ENCODE peak calls at places on chromosomes 13 and 19, in eight cellular contexts. Z is NCI-H1436; X is stimulated activated CD4-positive, alpha-beta T cell treated with anti-CD3 and anti-CD28 coated beads, Interleukin-4, amount 100 ng/mL, for 1 hour; U is HS-5; D is heart left ventricle; L is COR-L47; N is T-helper 17 cell; M is renal cortical epithelial cell. A is an unnamed sample.

GRCh38 chr19:49475995-49476880 is 2.2 kb downstream of the FLT3LG start:
- DNase-seq in Z (peak; percentile 78), X (peak; percentile 80), U (no peak), D (no peak), L (peak; percentile 31), N (peak; percentile 59), M (peak; percentile 16), A (no peak)

GRCh38 chr19:31139871-31140505 is 209.2 kb downstream of the TSHZ3 start:
- DNase-seq in Z (no peak), X (no peak), U (peak; percentile 79), D (no peak), L (no peak), N (no peak), M (peak; percentile 86), A (no peak)

GRCh38 chr13:48255090-48255489 is 22.1 kb downstream of the ITM2B start:
- DNase-seq in Z (no peak), X (no peak), U (no peak), D (no peak), L (no peak), N (no peak), M (no peak), A (no peak)

GRCh38 chr19:42288881-42289555 is 12.9 kb upstream of the PRR19 start:
- DNase-seq in Z (no peak), X (no peak), U (no peak), D (no peak), L (no peak), N (no peak), M (no peak), A (no peak)

GRCh38 chr13:85586422-85586831 is 212.8 kb downstream of the SLITRK6 start:
- DNase-seq in Z (no peak), X (no peak), U (peak; percentile 43), D (no peak), L (no peak), N (no peak), M (no peak), A (no peak)

GRCh38 chr19:29583196-29584006 is 22.7 kb upstream of the POP4 start:
- DNase-seq in Z (no peak), X (no peak), U (no peak), D (no peak), L (no peak), N (no peak), M (no peak), A (no peak)

GRCh38 chr13:38566526-38566925 is 120.4 kb upstream of the FREM2 start:
- DNase-seq in Z (no peak), X (no peak), U (no peak), D (no peak), L (peak; percentile 88), N (no peak), M (no peak), A (no peak)

GRCh38 chr19:51714848-51715247 is 8.9 kb downstream of the HAS1 start:
- DNase-seq in Z (no peak), X (no peak), U (no peak), D (no peak), L (no peak), N (no peak), M (no peak), A (no peak)

GRCh38 chr13:36190771-36191170 is 23.6 kb downstream of the SOHLH2 start:
- DNase-seq in Z (no peak), X (no peak), U (no peak), D (no peak), L (no peak), N (no peak), M (peak; percentile 7), A (no peak)

GRCh38 chr19:4389511-4390016 is 10.8 kb downstream of the SH3GL1 start:
- DNase-seq in Z (no peak), X (no peak), U (no peak), D (no peak), L (no peak), N (no peak), M (no peak), A (no peak)

GRCh38 chr19:16372065-16372915 is 47.7 kb downstream of the KLF2 start:
- DNase-seq in Z (no peak), X (no peak), U (no peak), D (no peak), L (no peak), N (no peak), M (no peak), A (no peak)

GRCh38 chr19:54399189-54399588 is 16.1 kb upstream of the TTYH1 start:
- DNase-seq in Z (no peak), X (no peak), U (no peak), D (no peak), L (no peak), N (no peak), M (no peak), A (no peak)

GRCh38 chr13:22076658-22077057 is 405.8 kb downstream of the FGF9 start:
- DNase-seq in Z (no peak), X (no peak), U (no peak), D (no peak), L (no peak), N (no peak), M (no peak), A (no peak)

GRCh38 chr13:37701306-37701705 is 102.7 kb upstream of the POSTN start:
- DNase-seq in Z (no peak), X (no peak), U (no peak), D (no peak), L (no peak), N (no peak), M (no peak), A (no peak)

GRCh38 chr13:65488606-65489005 is 1741.5 kb downstream of the PCDH9 start:
- DNase-seq in Z (no peak), X (no peak), U (no peak), D (no peak), L (no peak), N (no peak), M (no peak), A (no peak)

GRCh38 chr13:113785051-113786010 is 26.3 kb downstream of the TMEM255B start:
- DNase-seq in Z (no peak), X (no peak), U (peak; percentile 86), D (no peak), L (peak; percentile 10), N (no peak), M (peak; percentile 99), A (no peak)

GRCh38 chr19:47607564-47608073 is 1.3 kb upstream of the BICRA start:
- DNase-seq in Z (no peak), X (no peak), U (no peak), D (no peak), L (no peak), N (no peak), M (no peak), A (no peak)

GRCh38 chr19:5951338-5951861 is 26.5 kb downstream of the RANBP3 start:
- DNase-seq in Z (no peak), X (no peak), U (no peak), D (no peak), L (no peak), N (no peak), M (no peak), A (no peak)

GRCh38 chr19:16166417-16166816 is 6.9 kb downstream of the CIB3 start:
- DNase-seq in Z (no peak), X (no peak), U (no peak), D (no peak), L (no peak), N (no peak), M (no peak), A (no peak)

GRCh38 chr19:47618771-47619170 is 9.8 kb downstream of the BICRA start:
- DNase-seq in Z (no peak), X (no peak), U (no peak), D (peak; percentile 78), L (no peak), N (no peak), M (peak; percentile 15), A (no peak)

GRCh38 chr13:61045197-61045596 is 370.5 kb downstream of the PCDH20 start:
- DNase-seq in Z (no peak), X (no peak), U (no peak), D (no peak), L (no peak), N (no peak), M (peak; percentile 4), A (no peak)

GRCh38 chr13:27541386-27541785 is 78.9 kb downstream of the LNX2 start:
- DNase-seq in Z (no peak), X (no peak), U (no peak), D (no peak), L (no peak), N (no peak), M (no peak), A (no peak)

GRCh38 chr13:46168341-46168740 is 13.6 kb downstream of the LCP1 start:
- DNase-seq in Z (no peak), X (peak; percentile 66), U (no peak), D (no peak), L (no peak), N (peak; percentile 33), M (peak; percentile 61), A (no peak)

GRCh38 chr19:9586764-9587163 is 2.5 kb upstream of the ZNF121 start:
- DNase-seq in Z (peak; percentile 37), X (peak; percentile 75), U (peak; percentile 36), D (peak; percentile 48), L (peak; percentile 66), N (peak; percentile 68), M (peak; percentile 70), A (peak; percentile 45)

GRCh38 chr13:52868190-52868589 is 19.8 kb upstream of the PCDH8 start:
- DNase-seq in Z (no peak), X (no peak), U (no peak), D (no peak), L (no peak), N (no peak), M (no peak), A (no peak)

GRCh38 chr19:2391118-2391725 is 31.2 kb downstream of the TMPRSS9 start:
- DNase-seq in Z (peak; percentile 33), X (no peak), U (no peak), D (peak; percentile 34), L (peak; percentile 57), N (no peak), M (peak; percentile 74), A (no peak)

GRCh38 chr13:48654511-48654910 is 782 bp downstream of the CYSLTR2 start:
- DNase-seq in Z (no peak), X (no peak), U (no peak), D (no peak), L (no peak), N (no peak), M (no peak), A (no peak)

GRCh38 chr19:40607311-40607871 is 6.2 kb downstream of the LTBP4 start:
- DNase-seq in Z (no peak), X (no peak), U (no peak), D (no peak), L (no peak), N (no peak), M (no peak), A (no peak)

GRCh38 chr13:97386832-97387486 is 47.0 kb upstream of the RAP2A start:
- DNase-seq in Z (no peak), X (no peak), U (no peak), D (no peak), L (no peak), N (no peak), M (no peak), A (no peak)

GRCh38 chr13:102141625-102142472 is 260.0 kb downstream of the FGF14 start:
- DNase-seq in Z (no peak), X (no peak), U (peak; percentile 9), D (no peak), L (no peak), N (no peak), M (peak; percentile 27), A (no peak)

GRCh38 chr19:52584686-52585085 is 14.6 kb downstream of the ZNF701 start:
- DNase-seq in Z (no peak), X (no peak), U (no peak), D (no peak), L (no peak), N (no peak), M (no peak), A (no peak)